ENCODE peak calls at places on chromosomes 11 and 22, in nine cellular contexts. W is mucosa of descending colon; J is CD4-positive, alpha-beta memory T cell; N is lower leg skin; D is fibroblast of the aortic adventitia; X is thoracic aorta; V is body of pancreas; B is foreskin fibroblast; G is CD4-positive, CD25-positive, alpha-beta regulatory T cell. Y is an unnamed sample.

GRCh38 chr11:129331217-129331616 is 44.4 kb upstream of the BARX2 start:
- DNase-seq in J (no peak), V (peak), N (no peak), X (no peak), W (peak), G (no peak), B (no peak), D (peak), Y (peak)

GRCh38 chr11:134634897-134635831 is 223.1 kb upstream of the B3GAT1 start:
- DNase-seq in D (no peak), G (no peak), N (no peak), B (no peak), W (no peak), V (no peak), X (no peak), J (no peak), Y (no peak)

GRCh38 chr22:49196046-49196511 is 631.6 kb downstream of the BRD1 start:
- DNase-seq in V (no peak), X (no peak), B (no peak), D (no peak), W (no peak), J (no peak), G (no peak), N (no peak), Y (no peak)

GRCh38 chr11:31821779-31822574 is 10.9 kb upstream of the PAX6 start:
- DNase-seq in W (no peak), N (no peak), X (no peak), D (no peak), V (no peak), J (no peak), G (no peak), B (no peak), Y (no peak)

GRCh38 chr22:25712661-25713400 is 29.2 kb upstream of the MYO18B start:
- DNase-seq in V (no peak), N (no peak), J (no peak), D (no peak), B (no peak), W (no peak), X (no peak), G (no peak), Y (no peak)

GRCh38 chr11:66042227-66043007 is 6.5 kb downstream of the GAL3ST3 start:
- DNase-seq in W (no peak), B (no peak), D (no peak), G (no peak), N (no peak), J (no peak), V (no peak), X (no peak), Y (no peak)

GRCh38 chr11:32615422-32615821 is 31.8 kb downstream of the EIF3M start:
- DNase-seq in V (no peak), X (no peak), N (no peak), B (no peak), D (peak), W (no peak), J (no peak), G (no peak), Y (no peak)

GRCh38 chr11:104624021-104624420 is 274.2 kb downstream of the CASP12 start:
- DNase-seq in N (no peak), G (no peak), B (no peak), D (no peak), W (no peak), V (no peak), X (no peak), J (no peak), Y (no peak)

GRCh38 chr22:28582806-28583205 is 96.8 kb downstream of the TTC28 start:
- DNase-seq in N (no peak), X (no peak), B (peak), G (no peak), J (no peak), D (peak), V (no peak), W (no peak), Y (no peak)

GRCh38 chr11:104159356-104159755 is 4.6 kb downstream of the PDGFD start:
- DNase-seq in G (no peak), W (no peak), J (no peak), D (no peak), X (no peak), N (no peak), V (no peak), B (no peak), Y (no peak)

GRCh38 chr11:121236115-121237001 is 56.2 kb upstream of the SC5D start:
- DNase-seq in N (no peak), G (peak), W (no peak), J (no peak), X (no peak), B (no peak), D (peak), V (no peak), Y (peak)

GRCh38 chr11:81007046-81007445 is 1566.2 kb upstream of the TENM4 start:
- DNase-seq in V (no peak), D (peak), X (no peak), J (no peak), G (no peak), W (no peak), B (no peak), N (no peak), Y (no peak)

GRCh38 chr22:31561238-31561887 is 65.0 kb downstream of the SFI1 start:
- DNase-seq in D (peak), X (peak), J (no peak), W (peak), N (peak), V (peak), B (peak), G (peak), Y (peak)

GRCh38 chr22:29095459-29095858 is 22.6 kb downstream of the KREMEN1 start:
- DNase-seq in N (no peak), X (no peak), V (no peak), W (no peak), J (no peak), D (no peak), B (no peak), G (no peak), Y (no peak)

GRCh38 chr11:12330491-12331231 is 46.7 kb upstream of the PARVA start:
- DNase-seq in J (no peak), B (no peak), W (no peak), N (no peak), X (no peak), G (no peak), V (peak), D (peak), Y (peak)

GRCh38 chr11:59172345-59173079 is 580 bp downstream of the DTX4 start:
- DNase-seq in B (no peak), W (peak), V (peak), X (no peak), G (no peak), J (peak), D (no peak), N (no peak), Y (peak)

GRCh38 chr11:35662061-35662648 is 420 bp upstream of the TRIM44 start:
- DNase-seq in G (peak), N (no peak), D (no peak), J (peak), X (no peak), W (no peak), V (no peak), B (no peak), Y (peak)

GRCh38 chr11:27201454-27202302 is 161.1 kb downstream of the BBOX1 start:
- DNase-seq in B (peak), W (peak), X (peak), D (peak), N (peak), G (no peak), V (peak), J (no peak), Y (peak)

GRCh38 chr22:43479962-43480361 is 68.1 kb downstream of the MPPED1 start:
- DNase-seq in D (no peak), V (no peak), J (no peak), B (no peak), G (no peak), W (no peak), N (no peak), X (no peak), Y (no peak)

GRCh38 chr11:96228472-96228871 is 114.5 kb downstream of the MAML2 start:
- DNase-seq in J (no peak), N (peak), V (peak), D (peak), X (peak), W (peak), G (no peak), B (peak), Y (peak)

GRCh38 chr22:17083255-17083654 is 1.5 kb upstream of the IL17RA start:
- DNase-seq in D (no peak), W (no peak), V (no peak), G (no peak), N (no peak), B (no peak), X (no peak), J (no peak), Y (no peak)

GRCh38 chr11:67054851-67055523 is 1.7 kb upstream of the RHOD start:
- DNase-seq in B (peak), V (peak), X (no peak), N (peak), W (peak), G (no peak), J (no peak), D (peak), Y (peak)

GRCh38 chr11:124798991-124799383 is 1.2 kb downstream of the MSANTD2 start:
- DNase-seq in B (peak), V (no peak), W (no peak), X (no peak), J (no peak), N (no peak), G (peak), D (peak), Y (no peak)

GRCh38 chr22:44382461-44383038 is 69.8 kb upstream of the SHISAL1 start:
- DNase-seq in N (no peak), X (no peak), J (no peak), B (no peak), W (peak), G (no peak), D (no peak), V (no peak), Y (no peak)

GRCh38 chr11:44568706-44569473 is 3.4 kb downstream of the CD82 start:
- DNase-seq in J (peak), V (peak), G (peak), W (peak), B (peak), D (peak), N (peak), X (peak), Y (peak)

GRCh38 chr11:28963189-28963588 is 855.0 kb downstream of the METTL15 start:
- DNase-seq in X (no peak), N (no peak), V (no peak), W (no peak), B (peak), G (no peak), J (no peak), D (peak), Y (no peak)

GRCh38 chr11:126149759-126150236 is 61.7 kb downstream of the RPUSD4 start:
- DNase-seq in G (no peak), B (no peak), X (no peak), J (no peak), N (no peak), V (no peak), W (no peak), D (no peak), Y (peak)

GRCh38 chr22:47366026-47366767 is 603.7 kb downstream of the TBC1D22A start:
- DNase-seq in N (no peak), X (no peak), W (no peak), B (no peak), J (no peak), G (no peak), D (no peak), V (no peak), Y (no peak)

GRCh38 chr11:121063728-121064127 is 37.3 kb upstream of the TECTA start:
- DNase-seq in B (no peak), N (no peak), D (no peak), G (peak), X (no peak), V (no peak), W (no peak), J (no peak), Y (peak)

GRCh38 chr22:28937206-28938025 is 54.0 kb downstream of the ZNRF3 start:
- DNase-seq in V (no peak), B (no peak), N (no peak), X (no peak), J (no peak), W (no peak), G (no peak), D (no peak), Y (no peak)

GRCh38 chr11:75745807-75746206 is 22.8 kb upstream of the DGAT2 start:
- DNase-seq in N (no peak), D (no peak), V (no peak), G (no peak), B (no peak), X (no peak), W (no peak), J (no peak), Y (no peak)

GRCh38 chr11:72589802-72590761 is 84.1 kb downstream of the PDE2A start:
- DNase-seq in W (peak), N (no peak), G (peak), V (peak), B (no peak), J (peak), D (peak), X (no peak), Y (no peak)

GRCh38 chr11:116707250-116707649 is 65.5 kb downstream of the BUD13 start:
- DNase-seq in J (no peak), W (no peak), B (no peak), D (no peak), N (no peak), X (no peak), G (no peak), V (peak), Y (no peak)

GRCh38 chr11:116710762-116711161 is 62.0 kb downstream of the BUD13 start:
- DNase-seq in X (no peak), J (no peak), B (no peak), D (no peak), V (no peak), W (no peak), G (no peak), N (no peak), Y (no peak)

GRCh38 chr11:116703421-116703820 is 69.4 kb downstream of the BUD13 start:
- DNase-seq in G (peak), B (no peak), J (no peak), V (no peak), N (no peak), D (no peak), W (no peak), X (no peak), Y (peak)

GRCh38 chr11:116709970-116710369 is 62.8 kb downstream of the BUD13 start:
- DNase-seq in B (no peak), J (no peak), V (no peak), W (no peak), X (no peak), D (no peak), N (no peak), G (no peak), Y (no peak)

GRCh38 chr11:116707746-116708145 is 65.0 kb downstream of the BUD13 start:
- DNase-seq in J (no peak), D (no peak), X (no peak), G (no peak), V (no peak), N (no peak), W (no peak), B (no peak), Y (no peak)
- H3K4me3 ChIP-seq in J (no peak), D (no peak), X (no peak), G (no peak), V (no peak), N (no peak), W (no peak), B (no peak), Y (no peak)

DNA sequence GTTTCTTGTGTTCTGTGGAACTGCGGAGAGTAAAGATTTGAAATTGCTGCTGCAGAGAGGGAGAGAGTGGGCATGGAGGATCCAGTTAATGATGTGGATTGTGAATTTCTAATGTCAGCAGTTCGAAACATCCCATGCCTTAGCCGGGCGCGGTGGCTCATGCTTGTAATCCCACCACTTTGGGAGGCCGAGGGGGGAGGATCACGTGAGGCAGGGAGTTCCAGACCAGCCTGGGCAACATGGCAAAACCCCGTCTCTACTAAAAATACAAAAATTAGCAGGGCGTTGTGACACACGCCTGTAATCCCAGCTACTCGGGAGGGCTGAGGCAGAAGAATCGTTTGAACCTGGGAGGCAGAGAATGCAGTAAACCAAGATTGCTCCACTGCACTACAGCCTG is 1.1 kb upstream of the CAVIN3 start:
- DNase-seq in B (no peak), J (no peak), D (no peak), V (no peak), X (no peak), N (peak), W (peak), G (no peak), Y (no peak)
- H3K4me3 ChIP-seq in B (peak), J (no peak), D (peak), V (no peak), X (peak), N (no peak), W (no peak), G (peak), Y (no peak)

DNA sequence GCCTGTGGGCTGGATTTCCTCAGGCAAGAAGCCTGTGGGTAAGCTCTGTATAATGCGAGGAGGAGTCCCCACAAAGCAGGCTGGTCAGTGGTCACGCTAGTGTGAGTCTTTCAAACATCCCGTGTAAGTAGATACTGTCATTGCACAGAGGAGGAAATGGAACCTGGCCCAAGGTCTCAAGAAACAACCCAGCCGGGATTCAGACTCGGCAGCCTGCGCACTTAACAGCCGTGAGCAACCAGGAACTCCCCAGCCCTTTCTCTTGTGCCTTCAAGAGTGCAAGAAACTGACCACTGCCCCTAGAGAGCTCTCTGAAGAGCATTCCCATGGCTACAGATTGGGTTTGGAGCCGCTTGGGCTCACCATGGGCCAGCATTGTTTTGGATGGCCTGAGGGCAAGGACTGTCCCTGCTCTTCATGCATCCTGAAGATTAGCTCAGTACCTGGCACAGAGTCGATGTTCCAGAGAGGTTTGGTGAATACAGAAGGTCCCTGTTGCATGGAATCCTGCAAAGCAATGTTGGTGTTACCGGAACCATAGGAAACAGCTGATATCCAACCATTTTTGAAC is 6.0 kb downstream of the MPST start:
- DNase-seq in J (no peak), G (no peak), B (no peak), W (no peak), N (no peak), X (no peak), D (no peak), V (no peak), Y (no peak)
- H3K4me3 ChIP-seq in J (no peak), G (no peak), B (no peak), W (no peak), N (no peak), X (no peak), D (no peak), V (no peak), Y (no peak)

GRCh38 chr11:10305262-10305963 is 540 bp downstream of the ADM start:
- DNase-seq in G (peak), B (no peak), X (no peak), W (peak), V (peak), D (no peak), J (no peak), N (no peak), Y (no peak)
- H3K4me3 ChIP-seq in G (peak), B (peak), X (peak), W (peak), V (peak), D (peak), J (peak), N (peak), Y (peak)

GRCh38 chr11:115220423-115220822 is 283.8 kb downstream of the CADM1 start:
- DNase-seq in J (no peak), D (no peak), N (no peak), W (no peak), G (no peak), B (no peak), X (no peak), V (no peak), Y (no peak)
- H3K4me3 ChIP-seq in J (no peak), D (no peak), N (no peak), W (no peak), G (no peak), B (no peak), X (no peak), V (no peak), Y (no peak)

DNA sequence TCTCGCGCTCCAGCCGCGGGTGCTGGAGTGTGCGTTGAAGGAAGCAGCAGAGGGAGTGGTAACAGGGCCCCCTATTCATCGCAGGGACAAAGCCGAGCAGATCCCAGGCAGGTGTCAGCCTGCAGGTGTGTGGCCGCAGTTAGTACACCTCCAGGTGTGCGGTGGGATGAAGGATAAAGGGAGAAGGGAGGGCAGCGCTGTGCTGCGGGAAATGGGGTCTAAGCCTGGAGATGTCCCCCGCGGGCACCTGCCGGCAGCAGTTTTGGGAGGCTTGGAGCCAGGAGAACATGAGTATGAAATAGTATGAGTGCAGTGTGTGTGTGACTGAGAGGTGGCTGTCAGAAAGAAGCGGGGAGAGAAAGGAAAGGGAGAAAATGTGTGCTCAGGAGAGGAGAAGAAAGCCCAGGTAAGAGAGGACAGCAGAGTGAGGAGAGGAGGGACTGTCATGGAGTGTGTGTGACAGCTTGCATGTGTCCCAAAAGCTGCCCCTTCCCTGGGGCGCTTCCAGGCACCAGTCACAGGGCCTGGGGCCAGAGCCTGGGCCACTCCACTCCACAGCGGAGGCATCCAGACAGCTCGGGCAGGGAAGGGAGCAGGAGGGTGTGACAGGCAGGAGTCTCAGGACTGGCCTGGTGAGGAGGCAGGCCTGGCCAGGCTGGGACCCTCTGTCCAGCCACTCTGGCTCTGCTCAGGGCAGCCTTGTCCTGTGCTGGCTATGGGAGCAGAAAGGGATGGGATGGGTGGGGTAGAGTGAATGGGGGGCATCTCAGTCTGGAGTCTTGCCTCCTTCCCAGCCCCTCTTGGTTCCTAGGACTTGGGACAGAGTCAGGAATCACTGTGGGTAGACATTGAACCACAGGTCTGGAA is 831 bp downstream of the MMP11 start:
- DNase-seq in B (no peak), J (no peak), D (no peak), V (no peak), W (no peak), X (no peak), N (no peak), G (no peak), Y (no peak)
- H3K4me3 ChIP-seq in B (peak), J (no peak), D (peak), V (no peak), W (no peak), X (peak), N (peak), G (no peak), Y (peak)

Y was measured in SJCRH30.